ENCODE peak calls at places on chromosome 17, in seven cellular contexts. A is esophagus muscularis mucosa, V is HL-60, U is transverse colon, Y is K562, B is HepG2, H is breast epithelium. Q is an unnamed sample.
A peak's percentile ranks its signal among the peaks of the same experiment; 100 is the strongest.

GRCh38 chr17:46125831-46126230 is 67.4 kb downstream of the KANSL1 start:
- DNase-seq in A (no peak), V (no peak), U (no peak), Y (no peak), B (no peak), H (no peak), Q (no peak)

GRCh38 chr17:31269597-31269996 is 27.4 kb downstream of the OMG start:
- DNase-seq in A (no peak), V (no peak), U (no peak), Y (no peak), B (peak; percentile 64), H (no peak), Q (no peak)

GRCh38 chr17:2351269-2351668 is 14.0 kb downstream of the SGSM2 start:
- DNase-seq in A (no peak), V (no peak), U (no peak), Y (no peak), B (no peak), H (peak; percentile 50), Q (no peak)

GRCh38 chr17:55420776-55421178 is 858 bp downstream of the MMD start:
- DNase-seq in A (peak; percentile 93), V (peak; percentile 49), U (peak; percentile 57), Y (peak; percentile 40), B (no peak), H (peak; percentile 55), Q (no peak)

GRCh38 chr17:81013642-81014041 is 21.3 kb upstream of the BAIAP2 start:
- DNase-seq in A (no peak), V (no peak), U (no peak), Y (no peak), B (no peak), H (no peak), Q (no peak)

GRCh38 chr17:48990882-48991357 is 6.3 kb upstream of the IGF2BP1 start:
- DNase-seq in A (peak; percentile 5), V (no peak), U (no peak), Y (peak; percentile 58), B (no peak), H (no peak), Q (no peak)

GRCh38 chr17:41895617-41896016 is 23.1 kb downstream of the ACLY start:
- DNase-seq in A (no peak), V (no peak), U (no peak), Y (no peak), B (no peak), H (no peak), Q (no peak)

GRCh38 chr17:59825533-59826316 is 67.0 kb downstream of the TUBD1 start:
- DNase-seq in A (no peak), V (no peak), U (no peak), Y (no peak), B (no peak), H (no peak), Q (no peak)

GRCh38 chr17:66737524-66737923 is 97.4 kb upstream of the CACNG5 start:
- DNase-seq in A (no peak), V (no peak), U (no peak), Y (no peak), B (no peak), H (no peak), Q (no peak)

GRCh38 chr17:27550291-27550930 is 80.6 kb upstream of the LGALS9 start:
- DNase-seq in A (no peak), V (no peak), U (no peak), Y (no peak), B (no peak), H (no peak), Q (no peak)

GRCh38 chr17:27244481-27245223 is 49.3 kb upstream of the WSB1 start:
- DNase-seq in A (no peak), V (peak; percentile 94), U (peak; percentile 41), Y (no peak), B (peak; percentile 53), H (no peak), Q (no peak)

GRCh38 chr17:59139939-59140338 is 15.0 kb downstream of the SKA2 start:
- DNase-seq in A (no peak), V (no peak), U (no peak), Y (no peak), B (no peak), H (no peak), Q (no peak)

GRCh38 chr17:3812771-3813170 is 11.8 kb upstream of the ITGAE start:
- DNase-seq in A (no peak), V (no peak), U (no peak), Y (no peak), B (no peak), H (no peak), Q (no peak)

GRCh38 chr17:71378036-71378435 is 742.8 kb upstream of the SOX9 start:
- DNase-seq in A (peak; percentile 29), V (no peak), U (no peak), Y (no peak), B (no peak), H (no peak), Q (no peak)

GRCh38 chr17:37292429-37293139 is 83.2 kb upstream of the C17orf78 start:
- DNase-seq in A (no peak), V (peak; percentile 82), U (no peak), Y (no peak), B (no peak), H (no peak), Q (no peak)

GRCh38 chr17:79814966-79815835 is 18.3 kb upstream of the CBX8 start:
- DNase-seq in A (no peak), V (no peak), U (peak; percentile 68), Y (no peak), B (no peak), H (peak; percentile 91), Q (no peak)
- TF ChIP-seq POLR2AphosphoS5 in A (no peak), V (no peak), U (no peak), Y (no peak), B (no peak), H (peak; percentile 47), Q (no peak)

DNA sequence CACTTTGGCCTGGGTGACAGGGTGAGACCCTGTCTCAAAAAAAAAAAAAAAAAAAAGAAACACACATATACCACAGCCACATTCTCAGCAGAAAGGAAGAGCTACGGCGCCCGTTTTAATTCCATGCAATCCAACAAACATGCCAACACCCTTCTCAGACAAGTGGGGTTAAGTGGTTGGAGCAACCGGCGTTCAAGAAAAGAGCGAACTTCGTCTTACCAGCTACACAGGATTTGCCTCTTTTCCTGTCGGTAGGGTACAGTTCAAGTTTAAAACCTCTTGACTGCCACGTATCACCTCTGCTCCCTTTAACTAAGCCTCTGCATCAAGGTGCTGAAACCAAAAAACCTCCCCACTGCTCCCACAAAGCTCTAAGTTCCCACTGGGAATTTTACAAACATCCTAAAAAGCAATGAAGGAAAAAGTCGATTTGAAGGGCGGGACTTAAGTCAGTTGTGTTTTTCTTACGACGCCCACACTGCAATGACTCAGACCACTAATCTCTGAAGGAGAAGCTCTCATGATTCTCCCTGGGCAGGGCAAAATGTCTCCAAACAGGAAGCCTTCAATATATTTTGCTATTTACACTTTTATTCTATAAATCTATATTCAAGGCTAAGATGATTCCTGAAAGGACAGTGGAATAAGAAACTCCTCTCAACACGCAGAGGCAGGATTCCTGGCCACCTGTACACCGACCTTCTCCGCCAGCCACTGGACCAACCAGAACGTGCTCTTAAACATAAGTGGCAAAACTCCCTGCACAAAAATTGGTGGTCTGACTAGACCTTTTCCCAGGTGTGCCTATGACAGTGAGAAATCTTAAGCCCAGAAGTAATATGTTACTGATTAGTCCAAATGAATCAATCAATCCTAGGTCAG is 18.8 kb downstream of the SRP68 start:
- DNase-seq in A (no peak), V (no peak), U (no peak), Y (peak; percentile 57), B (no peak), H (no peak), Q (no peak)
- TF ChIP-seq POLR2AphosphoS5 in A (no peak), V (no peak), U (no peak), Y (no peak), B (no peak), H (no peak), Q (no peak)

GRCh38 chr17:6452471-6453266 is 8.4 kb downstream of the PIMREG start:
- DNase-seq in A (no peak), V (no peak), U (no peak), Y (no peak), B (no peak), H (no peak), Q (no peak)

GRCh38 chr17:6453279-6454024 is 9.2 kb downstream of the PIMREG start:
- DNase-seq in A (no peak), V (no peak), U (no peak), Y (no peak), B (no peak), H (no peak), Q (no peak)

GRCh38 chr17:6456321-6456720 is 12.1 kb downstream of the PIMREG start:
- DNase-seq in A (no peak), V (no peak), U (no peak), Y (no peak), B (no peak), H (no peak), Q (no peak)

GRCh38 chr17:6455321-6455705 is 11.1 kb downstream of the PIMREG start:
- DNase-seq in A (no peak), V (no peak), U (peak; percentile 62), Y (no peak), B (no peak), H (no peak), Q (peak; percentile 60)

DNA sequence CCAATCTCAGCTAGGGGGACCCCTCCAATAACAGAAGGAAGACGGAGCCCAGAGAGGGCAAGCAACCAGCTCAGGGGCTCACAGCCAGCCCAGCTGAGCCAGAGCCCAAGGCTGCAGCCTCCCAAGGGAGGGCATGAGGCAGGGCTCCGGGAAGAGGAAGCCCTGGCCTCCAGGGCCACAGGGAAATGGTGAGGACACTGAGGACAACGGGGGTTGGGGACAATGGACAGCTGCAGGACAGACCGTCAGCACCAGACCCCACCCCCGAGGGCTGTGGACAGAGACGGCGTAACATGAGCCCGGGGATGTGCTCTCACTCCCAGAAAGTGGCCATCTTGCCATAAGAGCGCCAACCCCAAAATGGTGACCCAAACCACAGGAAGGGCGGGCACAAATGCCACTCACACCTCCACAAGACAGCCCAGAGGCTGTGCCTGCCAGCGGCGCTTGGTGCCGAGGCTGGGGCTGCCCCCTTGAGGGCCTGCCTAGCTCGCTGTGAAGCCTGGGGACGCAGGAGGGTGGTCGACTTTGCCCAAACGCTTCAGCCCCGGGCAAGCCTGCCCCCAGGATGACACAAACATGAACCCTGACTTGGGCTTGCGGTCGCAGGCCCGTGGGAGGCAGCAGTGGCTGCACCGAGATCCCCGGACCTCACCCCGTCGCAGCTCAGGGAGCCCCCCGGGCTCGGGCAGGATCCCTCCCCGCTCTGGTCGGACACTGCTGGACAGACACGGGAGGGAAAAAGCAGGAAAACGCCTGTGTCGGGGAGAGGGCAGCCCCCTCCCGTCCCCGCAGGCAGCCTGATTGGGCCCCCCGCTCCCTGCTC is 10.5 kb downstream of the PIMREG start:
- DNase-seq in A (no peak), V (no peak), U (no peak), Y (no peak), B (no peak), H (no peak), Q (no peak)
- TF ChIP-seq POLR2AphosphoS5 in A (no peak), V (no peak), U (no peak), Y (no peak), B (no peak), H (no peak), Q (no peak)

DNA sequence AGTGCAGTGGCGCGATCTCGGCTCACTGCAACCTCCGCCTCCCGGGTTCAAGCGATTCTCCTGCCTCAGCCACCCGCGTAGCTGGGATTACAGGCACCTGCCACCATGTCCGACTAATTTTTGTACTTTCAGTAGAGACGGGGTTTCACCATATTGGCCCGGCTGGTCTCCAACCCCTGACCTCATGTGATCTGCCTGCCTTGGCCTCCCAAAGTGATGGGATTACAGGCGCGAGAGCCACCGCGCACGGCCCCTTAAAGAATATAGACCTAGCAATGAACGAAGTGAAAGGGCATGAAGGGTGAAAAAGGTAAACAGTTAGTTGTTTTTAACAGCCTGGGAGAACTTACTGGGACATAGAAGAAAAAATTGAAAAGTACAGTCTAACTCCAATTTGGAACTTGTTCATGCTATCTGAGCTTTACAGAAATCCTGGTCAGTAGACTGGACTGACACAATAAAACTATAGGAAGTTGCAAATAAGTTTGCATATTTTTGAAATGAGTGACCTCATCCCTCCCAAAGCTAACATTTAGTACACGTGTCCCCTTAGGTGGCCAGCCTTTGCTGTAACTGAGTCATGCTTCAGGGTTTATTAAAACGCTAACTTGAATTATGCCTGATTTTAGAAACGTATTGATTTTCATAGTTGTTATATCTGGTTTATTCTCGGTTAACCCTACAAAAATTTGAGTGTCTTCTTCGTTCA is 1.8 kb downstream of the COG1 start:
- DNase-seq in A (no peak), V (no peak), U (no peak), Y (no peak), B (no peak), H (no peak), Q (no peak)
- TF ChIP-seq POLR2AphosphoS5 in A (no peak), V (no peak), U (no peak), Y (no peak), B (no peak), H (no peak), Q (no peak)

Q was measured in GM12891.